ENCODE peak calls at places on chromosomes 2 and 18, in six cellular contexts. E, M, J, U, D and C are unnamed samples.

GRCh38 chr2:37786854-37787253 is 115.4 kb upstream of the CDC42EP3 start:
- DNase-seq in M (no peak), U (no peak), D (no peak), J (no peak), E (no peak), C (no peak)

GRCh38 chr2:16223071-16223470 is 282.7 kb downstream of the MYCN start:
- DNase-seq in E (no peak), M (no peak), J (no peak), D (no peak), U (no peak), C (no peak)

GRCh38 chr2:59066787-59067399 is 825.8 kb upstream of the FANCL start:
- DNase-seq in D (no peak), E (no peak), U (no peak), M (no peak), J (no peak), C (no peak)

GRCh38 chr2:217283505-217283904 is 423.6 kb upstream of the TNP1 start:
- DNase-seq in M (no peak), D (no peak), J (no peak), E (no peak), U (no peak), C (no peak)

GRCh38 chr2:173355132-173355865 is 627 bp downstream of the CDCA7 start:
- DNase-seq in J (no peak), D (peak; percentile 30), E (no peak), M (no peak), U (peak; percentile 52), C (peak; percentile 24)

GRCh38 chr2:43174368-43175186 is 51.8 kb downstream of the ZFP36L2 start:
- DNase-seq in D (no peak), J (no peak), E (no peak), M (no peak), U (no peak), C (no peak)

GRCh38 chr18:457533-457932 is 43.0 kb downstream of the COLEC12 start:
- DNase-seq in J (no peak), U (no peak), M (no peak), D (no peak), E (peak; percentile 56), C (no peak)

GRCh38 chr2:210167227-210167626 is 4.0 kb downstream of the KANSL1L start:
- DNase-seq in M (no peak), J (no peak), E (no peak), U (no peak), D (no peak), C (no peak)

GRCh38 chr2:176146645-176147044 is 4.7 kb upstream of the HOXD4 start:
- DNase-seq in J (no peak), D (no peak), U (no peak), E (no peak), M (no peak), C (no peak)

GRCh38 chr2:188475945-188476344 is 184.3 kb downstream of the GULP1 start:
- DNase-seq in J (no peak), U (no peak), M (peak; percentile 84), E (no peak), D (no peak), C (no peak)

GRCh38 chr2:101341421-101341820 is 32.9 kb upstream of the RNF149 start:
- DNase-seq in M (no peak), U (no peak), J (no peak), D (no peak), E (no peak), C (no peak)

GRCh38 chr18:79456105-79456980 is 60.6 kb downstream of the NFATC1 start:
- DNase-seq in E (no peak), M (no peak), J (no peak), U (no peak), D (no peak), C (no peak)

GRCh38 chr2:198657520-198658121 is 800.1 kb downstream of the SATB2 start:
- DNase-seq in E (no peak), M (no peak), J (no peak), U (no peak), D (no peak), C (no peak)

GRCh38 chr2:119354860-119355259 is 11.8 kb downstream of the C2orf76 start:
- DNase-seq in E (no peak), D (no peak), U (no peak), J (no peak), M (no peak), C (no peak)

GRCh38 chr2:39243469-39244123 is at the start of gene CDKL4:
- DNase-seq in D (no peak), M (no peak), E (no peak), U (no peak), J (no peak), C (no peak)

GRCh38 chr18:37381554-37381953 is 184.0 kb downstream of the CELF4 start:
- DNase-seq in E (no peak), U (no peak), J (no peak), M (no peak), D (no peak), C (no peak)

GRCh38 chr2:172420096-172420671 is 7.2 kb upstream of the ITGA6 start:
- DNase-seq in M (no peak), E (no peak), U (no peak), J (no peak), D (no peak), C (no peak)

GRCh38 chr2:26382534-26382933 is 19.2 kb upstream of the DRC1 start:
- DNase-seq in U (no peak), J (no peak), M (no peak), E (no peak), D (no peak), C (no peak)

GRCh38 chr2:111698743-111699554 is 185.0 kb downstream of the ANAPC1 start:
- DNase-seq in J (peak; percentile 50), U (no peak), D (peak; percentile 29), E (peak; percentile 70), M (peak; percentile 98), C (peak; percentile 96)

GRCh38 chr2:138867341-138867740 is 87.2 kb upstream of the NXPH2 start:
- DNase-seq in E (no peak), U (no peak), J (no peak), D (no peak), M (no peak), C (no peak)

GRCh38 chr2:197304556-197305011 is 6.0 kb downstream of the ANKRD44 start:
- DNase-seq in U (no peak), E (no peak), M (no peak), J (no peak), D (no peak), C (no peak)

GRCh38 chr2:181231886-181232644 is 225.1 kb upstream of the ITGA4 start:
- DNase-seq in J (no peak), D (no peak), E (no peak), U (no peak), M (no peak), C (no peak)

GRCh38 chr18:63762518-63762917 is 12.7 kb upstream of the SERPINB7 start:
- DNase-seq in D (no peak), E (no peak), U (no peak), M (no peak), J (no peak), C (peak; percentile 36)

GRCh38 chr2:62923242-62923641 is 127.4 kb upstream of the OTX1 start:
- DNase-seq in M (no peak), D (no peak), U (no peak), J (no peak), E (no peak), C (no peak)

DNA sequence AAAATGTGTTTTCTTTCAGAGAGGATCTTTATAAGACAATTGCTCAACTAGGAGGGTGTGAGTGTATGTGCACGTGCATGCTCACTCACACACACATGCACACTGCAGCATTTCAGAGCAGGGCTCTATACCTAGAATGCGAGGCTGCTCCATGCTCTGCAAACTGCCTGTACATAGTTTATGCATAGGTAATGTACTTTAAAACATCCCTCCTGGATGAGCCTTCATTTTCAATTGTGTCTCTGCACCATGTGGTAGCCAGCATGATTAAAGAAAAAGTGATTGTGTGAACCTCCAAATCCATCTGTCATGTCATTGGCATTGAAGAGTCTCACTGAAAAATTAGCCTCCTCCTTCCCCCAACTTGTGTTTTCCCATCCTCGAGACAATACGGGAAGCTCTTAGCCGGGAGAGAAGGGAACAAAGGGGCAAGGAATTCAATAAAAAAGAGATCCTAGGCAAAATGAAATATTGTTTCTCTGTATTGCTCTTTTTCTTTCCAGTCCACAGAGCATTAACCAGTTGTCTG is 120.9 kb upstream of the SPATS2L start:
- DNase-seq in E (no peak), M (no peak), J (no peak), D (no peak), U (no peak), C (no peak)
- H3K4me3 ChIP-seq in E (no peak overlapping the region), M (no peak overlapping the region), J (no peak overlapping the region), D (no peak overlapping the region), U (no peak overlapping the region), C (no peak overlapping the region)

GRCh38 chr2:96359310-96359709 is 23.7 kb downstream of the NCAPH start:
- DNase-seq in E (peak; percentile 27), D (no peak), M (no peak), J (no peak), U (no peak), C (no peak)
- TF ChIP-seq CTCF in E (peak; percentile 27), D (no peak), M (peak; percentile 32), J (no peak), U (no peak), C (no peak)

GRCh38 chr2:239674101-239674980 is 273.5 kb upstream of the HDAC4 start:
- DNase-seq in M (no peak), E (no peak), J (no peak), U (no peak), D (no peak), C (no peak)
- H3K27me3 ChIP-seq in M (no peaks in the 10 kb centered on the region), E (no peaks in the 10 kb centered on the region), J (no peaks in the 10 kb centered on the region), U (no peaks in the 10 kb centered on the region), D (no peaks in the 10 kb centered on the region), C (no peaks in the 10 kb centered on the region)

DNA sequence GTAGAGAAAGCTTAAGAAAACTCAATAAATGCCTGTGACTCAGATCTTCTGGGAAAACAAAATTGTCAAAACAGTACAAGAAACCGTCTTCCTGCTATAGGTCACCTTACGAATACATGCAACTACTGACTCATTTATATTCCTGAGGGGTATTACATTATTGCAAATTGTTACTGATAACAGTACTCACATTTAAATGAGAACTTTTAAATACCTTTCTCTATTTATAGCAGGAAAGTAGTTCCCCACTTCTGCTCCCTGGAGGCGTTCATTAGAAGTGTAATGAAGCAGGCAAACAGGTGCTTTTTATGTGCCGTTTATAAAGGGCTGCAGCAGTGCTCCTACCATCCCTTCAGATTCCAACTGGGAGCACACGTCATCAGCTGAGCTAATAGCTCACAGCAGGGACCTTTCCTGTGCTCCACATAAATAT is 65.1 kb upstream of the RPRM start:
- DNase-seq in J (no peak), M (peak; percentile 12), U (no peak), D (no peak), E (no peak), C (no peak)
- H3K4me3 ChIP-seq in J (no peak overlapping the region), M (no peak overlapping the region), U (no peak overlapping the region), D (no peak overlapping the region), E (no peak overlapping the region), C (no peak overlapping the region)

GRCh38 chr2:189521686-189522434 is 58.7 kb downstream of the SLC40A1 start:
- DNase-seq in J (no peak), E (no peak), M (no peak), U (no peak), D (no peak), C (peak; percentile 23)
- TF ChIP-seq CTCF in J (no peak), E (no peak), M (no peak), U (no peak), D (no peak), C (no peak)

DNA sequence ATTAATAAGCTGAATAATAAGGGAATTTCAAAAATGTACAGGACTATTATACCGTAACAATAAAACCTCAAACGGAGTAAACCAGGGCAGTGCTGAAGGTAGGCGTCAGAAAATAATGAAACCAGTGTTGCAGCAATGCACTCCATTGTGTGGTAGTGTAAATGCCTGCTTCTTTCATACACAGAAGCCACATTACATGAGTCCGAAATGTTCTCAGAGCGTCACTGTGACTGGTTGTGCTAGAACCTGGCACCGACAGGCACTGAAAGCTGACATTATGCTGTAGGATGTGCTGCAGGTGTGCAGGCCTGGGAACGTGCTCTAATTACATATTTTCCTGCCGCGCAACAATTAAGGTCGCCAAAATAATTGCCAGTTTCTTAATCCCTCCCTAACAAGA is 53.3 kb downstream of the ZEB2 start:
- DNase-seq in J (no peak), E (no peak), D (no peak), U (no peak), M (no peak), C (no peak)
- H3K27me3 ChIP-seq in J (no peaks in the 10 kb centered on the region), E (no peaks in the 10 kb centered on the region), D (no peaks in the 10 kb centered on the region), U (no peaks in the 10 kb centered on the region), M (no peaks in the 10 kb centered on the region), C (no peaks in the 10 kb centered on the region)